ENCODE peak calls at places on chromosome 6, in four cellular contexts. One of them, this sample, is unnamed.

GRCh38 chr6:170139531-170139930 is 151.3 kb downstream of the DLL1 start:
- DNase-seq in H1: no peak
- DNase-seq in HCT116: no peak
- DNase-seq in K562: no peak
- DNase-seq in this sample: no peak

GRCh38 chr6:85460951-85461805 is 11.3 kb downstream of the NT5E start:
- DNase-seq in H1: no peak
- DNase-seq in HCT116: no peak
- DNase-seq in K562: no peak
- DNase-seq in this sample: peak

GRCh38 chr6:22332726-22333125 is 35.9 kb upstream of the PRL start:
- DNase-seq in H1: no peak
- DNase-seq in HCT116: no peak
- DNase-seq in K562: no peak
- DNase-seq in this sample: no peak

GRCh38 chr6:8006208-8006607 is 58.0 kb downstream of the BLOC1S5 start:
- DNase-seq in H1: no peak
- DNase-seq in HCT116: peak
- DNase-seq in K562: peak
- DNase-seq in this sample: peak

GRCh38 chr6:128390168-128390567 is 130.2 kb downstream of the PTPRK start:
- DNase-seq in H1: no peak
- DNase-seq in HCT116: no peak
- DNase-seq in K562: no peak
- DNase-seq in this sample: no peak

GRCh38 chr6:106192824-106193223 is 106.7 kb downstream of the PRDM1 start:
- DNase-seq in H1: no peak
- DNase-seq in HCT116: peak
- DNase-seq in K562: no peak
- DNase-seq in this sample: no peak

GRCh38 chr6:64034840-64035656 is 399.4 kb downstream of the PHF3 start:
- DNase-seq in H1: no peak
- DNase-seq in HCT116: no peak
- DNase-seq in K562: no peak
- DNase-seq in this sample: no peak

GRCh38 chr6:35294308-35294945 is 3.2 kb upstream of the DEF6 start:
- DNase-seq in H1: no peak
- DNase-seq in HCT116: peak
- DNase-seq in K562: peak
- DNase-seq in this sample: peak

GRCh38 chr6:142763205-142763604 is 181.8 kb downstream of the HIVEP2 start:
- DNase-seq in H1: no peak
- DNase-seq in HCT116: no peak
- DNase-seq in K562: no peak
- DNase-seq in this sample: no peak

GRCh38 chr6:46220351-46221220 is 49.8 kb upstream of the ENPP5 start:
- DNase-seq in H1: no peak
- DNase-seq in HCT116: no peak
- DNase-seq in K562: no peak
- DNase-seq in this sample: no peak

GRCh38 chr6:155240905-155241600 is 22.8 kb upstream of the CLDN20 start:
- DNase-seq in H1: no peak
- DNase-seq in HCT116: no peak
- DNase-seq in K562: no peak
- DNase-seq in this sample: no peak

GRCh38 chr6:3825331-3825831 is 23.8 kb upstream of the FAM50B start:
- DNase-seq in H1: peak
- DNase-seq in HCT116: no peak
- DNase-seq in K562: no peak
- DNase-seq in this sample: peak

GRCh38 chr6:164107297-164107995 is 692.9 kb downstream of the QKI start:
- DNase-seq in H1: no peak
- DNase-seq in HCT116: no peak
- DNase-seq in K562: no peak
- DNase-seq in this sample: no peak

GRCh38 chr6:10962673-10963072 is 75.8 kb downstream of the SYCP2L start:
- DNase-seq in H1: no peak
- DNase-seq in HCT116: no peak
- DNase-seq in K562: no peak
- DNase-seq in this sample: no peak

GRCh38 chr6:41181566-41181965 is 18.6 kb upstream of the TREM2 start:
- DNase-seq in H1: no peak
- DNase-seq in HCT116: no peak
- DNase-seq in K562: no peak
- DNase-seq in this sample: no peak

GRCh38 chr6:158160932-158161539 is 7.0 kb downstream of the SERAC1 start:
- DNase-seq in H1: no peak
- DNase-seq in HCT116: no peak
- DNase-seq in K562: no peak
- DNase-seq in this sample: no peak

GRCh38 chr6:28587011-28587745 is 61.5 kb downstream of the GPX5 start:
- DNase-seq in H1: peak
- DNase-seq in HCT116: no peak
- DNase-seq in K562: no peak
- DNase-seq in this sample: peak

GRCh38 chr6:116866281-116866871 is 10.7 kb upstream of the RFX6 start:
- DNase-seq in H1: no peak
- DNase-seq in HCT116: no peak
- DNase-seq in K562: no peak
- DNase-seq in this sample: no peak

GRCh38 chr6:4319992-4320683 is 184.8 kb upstream of the ECI2 start:
- DNase-seq in H1: no peak
- DNase-seq in HCT116: no peak
- DNase-seq in K562: no peak
- DNase-seq in this sample: no peak

GRCh38 chr6:140504776-140505175 is 1130.3 kb upstream of the CITED2 start:
- DNase-seq in H1: no peak
- DNase-seq in HCT116: no peak
- DNase-seq in K562: no peak
- DNase-seq in this sample: no peak

GRCh38 chr6:108698593-108699289 is 138.0 kb downstream of the FOXO3 start:
- DNase-seq in H1: no peak
- DNase-seq in HCT116: no peak
- DNase-seq in K562: no peak
- DNase-seq in this sample: no peak

GRCh38 chr6:108694816-108695215 is 134.1 kb downstream of the FOXO3 start:
- DNase-seq in H1: no peak
- DNase-seq in HCT116: no peak
- DNase-seq in K562: no peak
- DNase-seq in this sample: no peak

GRCh38 chr6:108702106-108702851 is 141.6 kb downstream of the FOXO3 start:
- DNase-seq in H1: no peak
- DNase-seq in HCT116: no peak
- DNase-seq in K562: no peak
- DNase-seq in this sample: no peak

GRCh38 chr6:108697646-108698161 is 137.0 kb downstream of the FOXO3 start:
- DNase-seq in H1: no peak
- DNase-seq in HCT116: no peak
- DNase-seq in K562: no peak
- DNase-seq in this sample: no peak

DNA sequence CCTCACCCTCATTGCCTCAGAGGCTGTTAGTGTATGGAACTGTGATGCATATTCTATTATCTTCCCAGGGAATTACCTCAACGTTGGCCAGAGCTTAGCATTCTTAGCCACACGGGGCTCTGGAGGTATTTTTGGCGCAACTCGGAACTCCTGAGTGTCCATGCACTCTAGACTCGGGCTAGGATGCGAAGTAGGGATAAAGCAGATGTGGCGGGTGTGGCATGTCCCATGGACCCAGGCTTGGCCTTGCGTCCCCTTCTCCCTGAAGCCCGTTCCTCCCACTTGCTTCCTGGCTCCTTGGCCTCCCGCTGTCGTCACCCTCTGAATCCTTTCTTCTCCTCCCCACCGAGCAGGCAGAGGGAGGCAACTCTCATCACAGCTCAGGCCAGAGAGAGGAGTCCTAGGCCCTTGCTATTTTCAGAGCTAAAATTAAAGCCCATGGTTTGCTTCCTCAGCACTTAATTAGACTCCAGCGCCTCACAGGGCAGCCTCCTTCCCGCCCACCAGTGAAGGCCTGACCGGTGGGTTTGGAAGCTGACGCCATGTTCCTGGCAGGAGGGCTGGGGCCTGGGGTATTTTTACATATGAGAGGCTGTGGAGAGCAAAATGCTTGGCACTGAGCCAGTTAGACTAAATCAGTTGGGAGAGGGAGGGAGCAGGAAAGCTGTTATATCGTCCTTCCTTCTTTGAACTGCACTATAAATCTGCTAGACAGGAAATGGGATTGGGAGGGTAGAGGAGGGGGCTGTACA is 138.7 kb downstream of the FOXO3 start:
- DNase-seq in H1: no peak
- DNase-seq in HCT116: no peak
- DNase-seq in K562: no peak
- DNase-seq in this sample: no peak
- TF ChIP-seq FOSL1 in H1: no peak
- TF ChIP-seq FOSL1 in HCT116: no peak
- TF ChIP-seq FOSL1 in K562: no peak
- TF ChIP-seq FOSL1 in this sample: no peak

GRCh38 chr6:127026247-127026646 is 92.2 kb upstream of the RSPO3 start:
- DNase-seq in H1: no peak
- DNase-seq in HCT116: peak
- DNase-seq in K562: no peak
- DNase-seq in this sample: no peak

GRCh38 chr6:127023001-127023778 is 95.3 kb upstream of the RSPO3 start:
- DNase-seq in H1: no peak
- DNase-seq in HCT116: no peak
- DNase-seq in K562: no peak
- DNase-seq in this sample: peak

GRCh38 chr6:127019828-127020227 is 98.6 kb upstream of the RSPO3 start:
- DNase-seq in H1: no peak
- DNase-seq in HCT116: no peak
- DNase-seq in K562: no peak
- DNase-seq in this sample: no peak

DNA sequence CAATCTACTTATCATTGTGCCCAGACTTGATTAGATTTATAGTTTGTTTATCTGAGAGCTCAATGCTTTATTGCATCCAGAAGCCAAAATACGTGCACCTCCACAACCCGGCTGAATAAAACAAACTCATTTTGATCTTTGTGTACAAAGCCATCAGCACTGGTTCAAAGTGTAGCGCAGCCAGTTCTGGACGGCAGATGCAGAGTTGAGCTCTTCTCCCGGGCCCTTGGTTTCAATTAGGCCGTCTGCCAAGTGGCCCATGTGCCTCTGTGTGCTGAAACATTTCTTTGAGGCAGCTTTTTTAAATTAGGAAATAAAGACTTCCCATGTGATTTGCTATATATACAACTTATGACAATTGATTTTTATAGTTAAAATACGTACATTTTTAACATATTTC is 96.2 kb upstream of the RSPO3 start:
- DNase-seq in H1: no peak
- DNase-seq in HCT116: no peak
- DNase-seq in K562: no peak
- DNase-seq in this sample: peak
- TF ChIP-seq FOSL1 in H1: no peak
- TF ChIP-seq FOSL1 in HCT116: no peak
- TF ChIP-seq FOSL1 in K562: no peak
- TF ChIP-seq FOSL1 in this sample: no peak

GRCh38 chr6:86537311-86537861 is 399.9 kb upstream of the HTR1E start:
- DNase-seq in H1: no peak
- DNase-seq in HCT116: no peak
- DNase-seq in K562: no peak
- DNase-seq in this sample: no peak
- TF ChIP-seq FOSL1 in H1: no peak
- TF ChIP-seq FOSL1 in HCT116: no peak
- TF ChIP-seq FOSL1 in K562: no peak
- TF ChIP-seq FOSL1 in this sample: no peak

GRCh38 chr6:20563377-20563776 is 29.1 kb downstream of the CDKAL1 start:
- DNase-seq in H1: no peak
- DNase-seq in HCT116: no peak
- DNase-seq in K562: no peak
- DNase-seq in this sample: no peak

GRCh38 chr6:20564777-20565176 is 30.5 kb downstream of the CDKAL1 start:
- DNase-seq in H1: no peak
- DNase-seq in HCT116: no peak
- DNase-seq in K562: no peak
- DNase-seq in this sample: no peak

GRCh38 chr6:20565291-20565690 is 31.0 kb downstream of the CDKAL1 start:
- DNase-seq in H1: no peak
- DNase-seq in HCT116: no peak
- DNase-seq in K562: no peak
- DNase-seq in this sample: no peak

GRCh38 chr6:20559924-20560551 is 25.8 kb downstream of the CDKAL1 start:
- DNase-seq in H1: no peak
- DNase-seq in HCT116: no peak
- DNase-seq in K562: no peak
- DNase-seq in this sample: no peak

DNA sequence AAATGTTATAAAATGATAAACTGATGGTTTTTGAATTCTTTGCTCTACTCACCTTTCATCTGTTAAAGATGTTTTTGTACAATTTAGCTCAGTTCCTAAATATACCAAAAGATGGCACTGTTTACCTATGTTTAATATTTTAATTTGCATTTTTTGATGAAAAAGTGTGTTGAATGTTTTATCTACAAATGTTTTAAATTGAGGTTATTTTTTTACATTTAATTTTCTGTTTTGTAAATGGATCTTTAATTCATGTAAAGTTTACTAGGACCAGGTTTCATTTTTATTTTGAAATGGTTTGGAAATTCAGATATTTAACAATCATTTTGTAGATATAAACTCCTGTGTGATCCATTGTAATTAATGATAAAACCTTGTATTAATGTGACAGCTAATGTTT is 30.0 kb downstream of the CDKAL1 start:
- DNase-seq in H1: no peak
- DNase-seq in HCT116: peak
- DNase-seq in K562: no peak
- DNase-seq in this sample: no peak
- TF ChIP-seq FOSL1 in H1: no peak
- TF ChIP-seq FOSL1 in HCT116: no peak
- TF ChIP-seq FOSL1 in K562: no peak
- TF ChIP-seq FOSL1 in this sample: no peak

GRCh38 chr6:111686249-111686997 is 80.7 kb upstream of the TRAF3IP2 start:
- DNase-seq in H1: no peak
- DNase-seq in HCT116: no peak
- DNase-seq in K562: no peak
- DNase-seq in this sample: no peak
- TF ChIP-seq FOSL1 in H1: no peak
- TF ChIP-seq FOSL1 in HCT116: no peak
- TF ChIP-seq FOSL1 in K562: no peak
- TF ChIP-seq FOSL1 in this sample: no peak

DNA sequence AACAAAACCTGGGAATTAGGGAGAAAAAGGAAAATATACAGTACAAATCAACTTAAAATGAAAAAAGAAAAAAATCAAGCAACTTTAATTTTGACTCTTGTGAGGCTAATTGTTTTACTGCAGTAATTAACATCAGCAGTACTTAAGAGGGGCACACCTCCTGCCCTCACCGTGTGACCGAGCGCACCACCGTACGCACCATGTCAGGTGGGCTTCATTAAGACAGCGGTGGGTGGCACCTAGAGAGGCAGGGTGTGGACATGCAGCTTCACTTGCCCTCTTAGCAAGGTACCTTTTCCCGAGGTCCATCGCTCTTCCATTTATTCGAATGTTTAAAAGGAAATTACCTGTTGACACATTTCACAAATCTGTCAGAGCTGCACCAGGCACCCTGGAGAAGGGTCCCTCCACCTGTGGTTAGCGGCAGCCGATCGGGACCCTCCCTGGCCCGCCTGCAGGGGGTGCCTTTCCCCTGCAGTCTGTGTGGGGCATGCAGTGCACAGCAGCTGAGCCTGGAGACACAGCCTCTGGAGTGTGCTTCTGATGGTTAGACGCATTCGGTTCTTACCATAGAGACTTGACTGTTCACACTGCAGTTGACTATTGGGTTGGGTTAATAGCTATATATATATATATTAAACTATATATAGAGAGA is 184.1 kb downstream of the TMEM242 start:
- DNase-seq in H1: no peak
- DNase-seq in HCT116: no peak
- DNase-seq in K562: no peak
- DNase-seq in this sample: peak
- TF ChIP-seq FOSL1 in H1: no peak
- TF ChIP-seq FOSL1 in HCT116: no peak
- TF ChIP-seq FOSL1 in K562: no peak
- TF ChIP-seq FOSL1 in this sample: no peak